ENCODE peak calls at places on chromosomes 16 and 17, in nine cellular contexts. S is fibroblast of the aortic adventitia; V is astrocyte of the cerebellum; Z is pancreas; J is fibroblast of mammary gland; P is OCI-LY7; K is GM12864; E is progenitor cell of endocrine pancreas; X is activated CD8-positive, alpha-beta T cell treated with anti-CD3 and anti-CD28 coated beads for 36 hours. Y is an unnamed sample.

GRCh38 chr17:79337053-79337452 is 262.4 kb downstream of the ENGASE start:
- DNase-seq in Z (no peak), V (no peak), K (no peak), E (no peak), S (no peak), P (no peak), J (no peak), X (no peak), Y (no peak)

GRCh38 chr16:88208112-88208511 is 174.6 kb upstream of the ZNF469 start:
- DNase-seq in P (no peak), J (no peak), S (no peak), E (no peak), Z (no peak), K (no peak), V (no peak), X (no peak), Y (no peak)

GRCh38 chr17:8162232-8162996 is at the start of gene VAMP2:
- DNase-seq in J (peak), K (no peak), Z (peak), V (no peak), X (peak), P (peak), S (peak), E (peak), Y (no peak)

GRCh38 chr17:63274156-63274555 is 171.9 kb downstream of the CYB561 start:
- DNase-seq in Z (no peak), K (no peak), P (no peak), J (peak), E (no peak), S (peak), X (no peak), V (no peak), Y (no peak)

GRCh38 chr17:79940381-79941087 is 95.1 kb downstream of the TBC1D16 start:
- DNase-seq in K (no peak), P (no peak), E (no peak), X (no peak), J (no peak), S (no peak), Z (no peak), V (no peak), Y (peak)

GRCh38 chr17:50322271-50322670 is 23.7 kb upstream of the XYLT2 start:
- DNase-seq in J (no peak), X (no peak), V (no peak), Z (no peak), E (no peak), P (no peak), K (no peak), S (peak), Y (no peak)

GRCh38 chr17:77516902-77517301 is 376.1 kb downstream of the SEC14L1 start:
- DNase-seq in P (no peak), J (peak), E (no peak), V (peak), Z (no peak), K (no peak), X (peak), S (peak), Y (no peak)

GRCh38 chr17:17966399-17966798 is 5.8 kb downstream of the TOM1L2 start:
- DNase-seq in X (peak), S (no peak), Z (no peak), P (no peak), J (no peak), K (no peak), V (no peak), E (no peak), Y (no peak)

GRCh38 chr16:2836646-2837508 is 6.8 kb downstream of the ZG16B start:
- DNase-seq in J (no peak), P (no peak), E (no peak), V (peak), Z (no peak), S (peak), X (no peak), K (no peak), Y (no peak)

GRCh38 chr17:12666718-12667117 is 1.0 kb downstream of the MYOCD start:
- DNase-seq in Z (no peak), S (no peak), X (no peak), V (no peak), J (no peak), E (no peak), K (no peak), P (no peak), Y (no peak)

GRCh38 chr17:12664894-12665262 is 812 bp upstream of the MYOCD start:
- DNase-seq in V (no peak), K (no peak), J (no peak), E (no peak), S (no peak), Z (no peak), X (no peak), P (no peak), Y (no peak)

GRCh38 chr17:12665263-12666210 is at the start of gene MYOCD:
- DNase-seq in S (peak), X (peak), K (no peak), E (peak), P (no peak), J (no peak), V (no peak), Z (no peak), Y (peak)

GRCh38 chr17:12664252-12664651 is 1.4 kb upstream of the MYOCD start:
- DNase-seq in E (no peak), J (no peak), S (no peak), X (no peak), Z (no peak), V (no peak), K (no peak), P (no peak), Y (no peak)

DNA sequence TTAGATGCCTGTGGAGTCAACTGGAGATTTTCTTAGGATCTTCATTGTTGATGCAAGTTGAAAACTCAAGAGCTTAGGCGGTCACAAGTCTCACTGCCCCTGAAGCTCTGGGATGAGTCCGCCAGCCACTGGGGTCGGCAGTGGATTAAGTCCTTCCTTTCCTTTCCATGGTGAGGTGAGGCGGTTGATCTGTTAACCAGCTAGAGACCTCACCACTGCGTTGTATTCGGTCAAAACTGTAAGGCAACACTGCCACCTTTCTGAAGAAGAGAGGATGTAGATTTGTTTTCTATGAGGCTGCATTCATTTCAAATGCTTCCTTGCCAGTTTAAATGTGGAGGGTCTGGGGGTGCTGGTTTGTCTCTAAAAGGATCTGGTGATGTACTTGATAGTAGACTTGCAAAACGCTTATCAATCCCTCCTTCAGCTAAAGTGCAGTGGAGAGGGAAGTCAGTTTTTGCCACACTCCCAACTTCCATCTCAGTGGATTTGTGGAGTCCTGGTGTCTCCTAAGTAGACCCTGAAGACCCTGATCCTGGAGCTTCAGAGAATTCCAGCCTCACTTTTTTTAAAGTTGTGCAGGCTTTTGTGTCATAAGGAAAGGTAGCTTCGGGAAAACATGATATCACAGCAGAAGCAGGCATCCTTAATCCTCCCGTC is 1.7 kb downstream of the MYOCD start:
- DNase-seq in P (peak), J (peak), V (peak), S (peak), Z (no peak), E (peak), K (no peak), X (no peak), Y (no peak)
- TF ChIP-seq CTCF in P (peak), J (peak), V (peak), S (peak), Z (peak), E (peak), K (peak), X (no peak), Y (peak)

DNA sequence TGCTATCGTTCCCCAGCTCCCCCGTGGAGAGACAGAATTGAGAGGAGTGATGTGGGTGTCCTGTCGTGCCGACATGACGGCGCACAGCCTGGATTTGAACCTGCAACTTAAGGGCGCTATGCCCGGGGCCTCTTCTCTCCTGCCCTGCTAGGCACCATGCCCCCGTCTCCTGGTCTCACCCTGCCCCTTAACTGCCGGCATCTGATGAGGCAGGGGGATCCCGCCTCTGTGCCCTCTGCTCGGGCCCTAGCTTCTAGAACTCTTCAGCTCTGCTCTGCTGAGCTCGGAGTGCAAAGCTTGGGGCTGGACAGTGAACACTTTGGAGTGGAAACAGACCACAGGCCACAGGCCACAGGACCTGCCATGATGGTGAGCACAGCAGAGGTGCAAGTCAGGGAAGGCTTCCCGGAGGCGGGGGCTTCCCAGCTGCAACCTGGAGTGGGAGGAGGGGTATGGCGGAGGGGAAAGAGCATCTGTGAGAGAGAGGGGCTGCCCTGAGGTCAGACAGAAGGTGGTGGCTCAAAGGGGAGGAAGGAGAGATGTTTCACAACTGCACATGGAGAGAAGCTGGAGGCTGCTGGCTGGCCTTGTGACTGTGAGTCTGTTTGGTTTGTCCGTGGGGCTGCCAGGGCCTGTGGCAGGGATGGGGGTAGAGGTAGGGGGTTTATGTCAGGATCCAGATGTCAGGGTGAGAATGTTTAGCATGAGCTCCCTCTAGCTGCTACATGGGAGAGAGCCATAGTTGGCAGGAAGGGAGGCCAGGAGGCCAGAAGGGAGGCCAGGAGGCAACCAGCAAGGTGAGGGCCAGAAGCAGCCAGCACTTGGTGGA is 107.8 kb downstream of the CRLF3 start:
- DNase-seq in Z (no peak), V (no peak), X (peak), J (peak), E (no peak), K (no peak), S (peak), P (peak), Y (no peak)
- TF ChIP-seq CTCF in Z (no peak), V (peak), X (no peak), J (peak), E (no peak), K (peak), S (peak), P (peak), Y (no peak)

DNA sequence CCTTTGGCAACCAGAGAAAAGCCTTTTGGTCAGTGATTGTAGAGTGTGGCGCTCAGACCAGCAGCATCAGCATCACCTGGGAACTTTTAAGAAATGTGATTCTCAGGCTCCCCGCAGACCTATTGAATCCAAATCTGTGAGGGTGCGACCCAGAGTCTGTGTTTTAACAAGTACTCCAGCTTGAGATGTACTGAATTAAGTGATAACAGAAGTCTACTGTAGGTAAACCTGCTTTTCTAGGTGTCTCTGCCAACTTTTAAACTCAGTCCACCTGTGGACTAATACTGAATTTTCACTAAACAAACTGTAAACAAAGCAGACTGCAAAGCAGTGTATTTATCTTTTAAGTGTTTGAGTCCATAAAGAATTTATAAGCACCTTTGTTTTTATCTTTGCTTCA is 43.6 kb downstream of the NUP93 start:
- DNase-seq in K (no peak), E (no peak), S (no peak), Z (peak), J (no peak), X (no peak), V (no peak), P (no peak), Y (no peak)
- TF ChIP-seq CTCF in K (no peak), E (no peak), S (no peak), Z (no peak), J (no peak), X (no peak), V (no peak), P (no peak), Y (no peak)

GRCh38 chr17:46061435-46061834 is 62.4 kb downstream of the STH start:
- DNase-seq in Z (no peak), K (no peak), J (peak), V (no peak), X (no peak), S (peak), E (no peak), P (no peak), Y (no peak)
- TF ChIP-seq CTCF in Z (peak), K (peak), J (peak), V (no peak), X (peak), S (peak), E (peak), P (peak), Y (peak)

GRCh38 chr16:25065899-25066298 is 45.6 kb upstream of the LCMT1 start:
- DNase-seq in P (peak), X (no peak), V (no peak), S (no peak), Z (no peak), J (no peak), E (no peak), K (no peak), Y (no peak)
- TF ChIP-seq CTCF in P (peak), X (no peak), V (no peak), S (no peak), Z (no peak), J (no peak), E (no peak), K (peak), Y (no peak)

Y was measured in glutamatergic neuron.